ENCODE peak calls at places on chromosome 10, in four cellular contexts. I is SK-N-SH, W is H1, Y is GM12878. U is an unnamed sample.

GRCh38 chr10:70234668-70235447 is 1.6 kb upstream of the PPA1 start:
- DNase-seq in I (no peak), W (no peak), Y (no peak), U (no peak)

GRCh38 chr10:119377905-119378736 is 164.4 kb downstream of the RGS10 start:
- DNase-seq in I (peak), W (no peak), Y (no peak), U (no peak)

GRCh38 chr10:96367470-96367869 is 8.7 kb upstream of the OPALIN start:
- DNase-seq in I (no peak), W (no peak), Y (no peak), U (no peak)

GRCh38 chr10:70227548-70228320 is 5.5 kb downstream of the PPA1 start:
- DNase-seq in I (no peak), W (no peak), Y (no peak), U (peak)

GRCh38 chr10:72259491-72260214 is 14.1 kb upstream of the DDIT4 start:
- DNase-seq in I (peak), W (no peak), Y (no peak), U (no peak)

GRCh38 chr10:30398788-30399187 is 35.2 kb upstream of the MAP3K8 start:
- DNase-seq in I (no peak), W (no peak), Y (no peak), U (no peak)

GRCh38 chr10:8049151-8049873 is 5.2 kb upstream of the GATA3 start:
- DNase-seq in I (peak), W (peak), Y (no peak), U (no peak)

GRCh38 chr10:29177266-29177832 is 111.5 kb upstream of the LYZL1 start:
- DNase-seq in I (no peak), W (no peak), Y (no peak), U (no peak)

GRCh38 chr10:53003094-53003493 is 230.5 kb upstream of the MBL2 start:
- DNase-seq in I (no peak), W (no peak), Y (no peak), U (no peak)

GRCh38 chr10:127347202-127347959 is 151.0 kb upstream of the INSYN2A start:
- DNase-seq in I (no peak), W (no peak), Y (no peak), U (no peak)

GRCh38 chr10:126166797-126167196 is 221.5 kb downstream of the ADAM12 start:
- DNase-seq in I (no peak), W (no peak), Y (no peak), U (no peak)

GRCh38 chr10:21975378-21975990 is 28.0 kb downstream of the DNAJC1 start:
- DNase-seq in I (peak), W (no peak), Y (no peak), U (peak)

GRCh38 chr10:69180525-69181204 is 631 bp downstream of the SUPV3L1 start:
- DNase-seq in I (no peak), W (no peak), Y (no peak), U (no peak)

GRCh38 chr10:35369049-35369760 is 32.9 kb downstream of the CCNY start:
- DNase-seq in I (no peak), W (no peak), Y (no peak), U (no peak)

GRCh38 chr10:133230023-133230319 is at the start of gene UTF1:
- DNase-seq in I (no peak), W (no peak), Y (no peak), U (no peak)

GRCh38 chr10:71371750-71372166 is 25.0 kb upstream of the CDH23 start:
- DNase-seq in I (no peak), W (no peak), Y (peak), U (no peak)

GRCh38 chr10:95233377-95234034 is 39.5 kb downstream of the ACSM6 start:
- DNase-seq in I (no peak), W (no peak), Y (no peak), U (no peak)
- TF ChIP-seq TCF12 in I (no peak), W (no peak), Y (no peak), U (no peak)

DNA sequence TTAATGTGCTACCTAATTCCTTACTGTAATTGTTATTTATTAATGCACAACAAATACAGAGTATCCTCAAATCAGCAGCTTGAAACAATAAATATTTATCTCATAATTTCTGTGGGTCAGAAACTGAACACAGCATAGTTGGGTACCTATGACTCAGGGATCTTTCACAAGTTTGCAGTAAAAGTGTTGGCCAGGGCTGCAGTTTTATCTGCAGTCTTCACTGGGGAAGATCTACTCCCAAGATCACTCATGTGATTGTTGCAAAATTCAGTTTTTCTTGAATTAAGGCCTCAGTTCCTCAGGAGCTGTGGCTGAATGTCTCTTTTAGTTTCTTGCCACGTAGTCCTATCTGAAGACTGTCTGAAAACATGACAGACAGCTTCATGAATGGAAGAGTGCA is 237.8 kb downstream of the ZWINT start:
- DNase-seq in I (no peak), W (no peak), Y (no peak), U (no peak)
- TF ChIP-seq TCF12 in I (no peak), W (no peak), Y (no peak), U (no peak)

GRCh38 chr10:59877191-59877671 is 29.1 kb downstream of the CCDC6 start:
- DNase-seq in I (no peak), W (no peak), Y (no peak), U (no peak)

GRCh38 chr10:59876695-59877094 is 29.7 kb downstream of the CCDC6 start:
- DNase-seq in I (no peak), W (no peak), Y (no peak), U (no peak)

GRCh38 chr10:59870152-59870551 is 36.2 kb downstream of the CCDC6 start:
- DNase-seq in I (no peak), W (no peak), Y (no peak), U (no peak)

GRCh38 chr10:59872892-59873463 is 33.4 kb downstream of the CCDC6 start:
- DNase-seq in I (no peak), W (no peak), Y (no peak), U (peak)

GRCh38 chr10:59873924-59874323 is 32.4 kb downstream of the CCDC6 start:
- DNase-seq in I (no peak), W (no peak), Y (no peak), U (no peak)
- TF ChIP-seq TCF12 in I (no peak), W (no peak), Y (no peak), U (no peak)

GRCh38 chr10:44034946-44035345 is 350.0 kb downstream of the CXCL12 start:
- DNase-seq in I (no peak), W (no peak), Y (no peak), U (no peak)

GRCh38 chr10:44035474-44036197 is 349.3 kb downstream of the CXCL12 start:
- DNase-seq in I (no peak), W (peak), Y (peak), U (no peak)

GRCh38 chr10:44032216-44032615 is 352.7 kb downstream of the CXCL12 start:
- DNase-seq in I (no peak), W (no peak), Y (no peak), U (no peak)

GRCh38 chr10:44030681-44031080 is 354.2 kb downstream of the CXCL12 start:
- DNase-seq in I (no peak), W (no peak), Y (no peak), U (no peak)

GRCh38 chr10:44033008-44033407 is 351.9 kb downstream of the CXCL12 start:
- DNase-seq in I (no peak), W (no peak), Y (no peak), U (no peak)
- TF ChIP-seq TCF12 in I (no peak), W (no peak), Y (no peak), U (no peak)

DNA sequence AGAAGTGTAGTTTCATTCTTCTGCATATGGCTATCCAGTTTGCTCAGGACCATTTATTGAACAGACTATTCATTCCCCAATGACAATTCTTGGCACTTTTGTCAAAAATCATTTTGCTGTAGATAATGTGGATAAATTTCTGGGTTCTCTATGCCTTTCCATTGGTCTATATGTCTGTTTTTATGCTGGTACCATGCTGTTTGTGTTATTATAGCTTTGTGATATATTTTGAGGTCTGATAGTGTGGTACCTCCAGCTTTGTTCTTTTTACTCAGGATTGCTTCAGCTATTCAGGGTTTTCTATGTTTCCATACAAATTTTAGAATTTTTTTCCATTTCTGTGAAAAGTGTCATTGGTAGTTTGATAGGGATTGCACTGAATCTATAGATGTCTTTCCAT is 315.3 kb upstream of the KAT6B start:
- DNase-seq in I (no peak), W (no peak), Y (no peak), U (no peak)
- TF ChIP-seq TCF12 in I (no peak), W (no peak), Y (no peak), U (no peak)

DNA sequence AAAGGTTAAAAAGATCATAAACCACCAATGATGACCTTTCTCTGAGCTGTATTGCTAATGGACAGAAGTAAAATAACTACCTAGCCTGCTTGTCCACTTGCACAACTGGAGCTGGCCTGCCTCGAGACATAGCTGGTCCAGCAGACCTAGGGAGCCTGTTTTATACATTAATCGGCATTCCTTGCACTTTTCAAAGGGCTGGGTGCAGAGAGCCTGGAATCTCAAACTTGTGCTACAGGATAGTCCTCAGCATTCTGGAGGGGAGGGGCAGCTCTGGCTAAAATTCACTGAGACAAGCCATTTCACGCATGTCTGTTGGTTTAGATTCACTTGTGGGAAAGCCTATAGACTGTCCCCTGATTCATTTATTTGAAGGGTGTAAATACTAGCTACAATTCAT is 389.5 kb downstream of the KCNMA1 start:
- DNase-seq in I (no peak), W (no peak), Y (no peak), U (no peak)
- TF ChIP-seq TCF12 in I (no peak), W (no peak), Y (no peak), U (no peak)

GRCh38 chr10:17009228-17009700 is 120.3 kb downstream of the CUBN start:
- DNase-seq in I (no peak), W (no peak), Y (no peak), U (no peak)
- TF ChIP-seq TCF12 in I (peak), W (no peak), Y (no peak), U (no peak)

GRCh38 chr10:124420254-124420653 is 1.5 kb upstream of the OAT start:
- DNase-seq in I (no peak), W (no peak), Y (no peak), U (no peak)
- TF ChIP-seq TCF12 in I (no peak), W (no peak), Y (no peak), U (no peak)

U was measured in HepG2.